ENCODE peak calls at places on chromosomes 2 and 18, in four cellular contexts. I is RWPE2, C is iPS DF 6.9, Z is brain microvascular endothelial cell. G is an unnamed sample.

GRCh38 chr2:157466764-157467163 is 22.9 kb upstream of the CYTIP start:
- DNase-seq in I (no peak), C (no peak), Z (no peak), G (no peak)

GRCh38 chr2:85577386-85578242 is at the start of gene VAMP8:
- DNase-seq in I (peak; percentile 89), C (peak; percentile 52), Z (no peak), G (peak; percentile 65)

GRCh38 chr2:25854613-25855012 is 23.7 kb downstream of the ASXL2 start:
- DNase-seq in I (no peak), C (no peak), Z (no peak), G (no peak)

GRCh38 chr2:223578846-223579245 is 23.3 kb downstream of the SCG2 start:
- DNase-seq in I (no peak), C (no peak), Z (no peak), G (no peak)

GRCh38 chr2:101972621-101973434 is 18.9 kb upstream of the IL1R2 start:
- DNase-seq in I (no peak), C (no peak), Z (peak; percentile 70), G (peak; percentile 92)

GRCh38 chr18:27017901-27018500 is 152.5 kb upstream of the AQP4 start:
- DNase-seq in I (no peak), C (peak; percentile 5), Z (no peak), G (no peak)

GRCh38 chr2:15302154-15302553 is 259.0 kb downstream of the NBAS start:
- DNase-seq in I (no peak), C (no peak), Z (peak; percentile 38), G (peak; percentile 45)

GRCh38 chr18:34131008-34131407 is 93.7 kb downstream of the NOL4 start:
- DNase-seq in I (no peak), C (no peak), Z (no peak), G (no peak)

GRCh38 chr2:64268330-64268729 is 124.1 kb upstream of the PELI1 start:
- DNase-seq in I (no peak), C (no peak), Z (no peak), G (no peak)

GRCh38 chr18:47928466-47928865 is 2.0 kb downstream of the SMAD2 start:
- DNase-seq in I (no peak), C (no peak), Z (no peak), G (no peak)

GRCh38 chr2:7060156-7060555 is 142.9 kb downstream of the RNF144A start:
- DNase-seq in I (no peak), C (no peak), Z (no peak), G (no peak)

GRCh38 chr2:149828506-149829210 is 241.1 kb upstream of the MMADHC start:
- DNase-seq in I (no peak), C (no peak), Z (no peak), G (no peak)

GRCh38 chr2:186330050-186330449 is 156.0 kb upstream of the ZC3H15 start:
- DNase-seq in I (no peak), C (no peak), Z (no peak), G (no peak)

GRCh38 chr2:95277246-95277906 is 3.1 kb downstream of the PROM2 start:
- DNase-seq in I (peak; percentile 66), C (no peak), Z (no peak), G (peak; percentile 66)

GRCh38 chr18:50009772-50010171 is 185.2 kb downstream of the MYO5B start:
- DNase-seq in I (no peak), C (peak; percentile 25), Z (peak; percentile 22), G (no peak)

GRCh38 chr2:56084117-56084936 is 99.5 kb upstream of the CCDC85A start:
- DNase-seq in I (no peak), C (no peak), Z (no peak), G (no peak)

GRCh38 chr2:73716518-73717250 is 20.5 kb downstream of the TPRKB start:
- DNase-seq in I (no peak), C (no peak), Z (no peak), G (peak; percentile 46)

GRCh38 chr2:12070581-12070980 is 324.1 kb downstream of the LPIN1 start:
- DNase-seq in I (no peak), C (no peak), Z (no peak), G (peak; percentile 66)

GRCh38 chr2:127560201-127560928 is 24.9 kb downstream of the MYO7B start:
- DNase-seq in I (no peak), C (no peak), Z (no peak), G (peak; percentile 95)

GRCh38 chr2:156445311-156446218 is 9.4 kb downstream of the GPD2 start:
- DNase-seq in I (no peak), C (no peak), Z (peak; percentile 75), G (peak; percentile 94)

GRCh38 chr18:36195427-36196122 is 8.3 kb downstream of the MOCOS start:
- DNase-seq in I (no peak), C (no peak), Z (no peak), G (no peak)

GRCh38 chr2:216650607-216651229 is 17.5 kb downstream of the IGFBP2 start:
- DNase-seq in I (no peak), C (no peak), Z (no peak), G (peak; percentile 9)

GRCh38 chr2:39099311-39099710 is 21.5 kb downstream of the SOS1 start:
- DNase-seq in I (no peak), C (no peak), Z (no peak), G (no peak)

GRCh38 chr2:201985740-201986735 is 47.6 kb upstream of the FZD7 start:
- DNase-seq in I (no peak), C (no peak), Z (no peak), G (peak; percentile 27)

GRCh38 chr2:88068044-88068443 is 419 bp downstream of the SMYD1 start:
- DNase-seq in I (no peak), C (no peak), Z (no peak), G (no peak)

GRCh38 chr2:223008936-223009335 is 43.1 kb upstream of the KCNE4 start:
- DNase-seq in I (no peak), C (no peak), Z (no peak), G (no peak)

GRCh38 chr2:46657042-46657504 is 177.7 kb downstream of the TMEM247 start:
- DNase-seq in I (no peak), C (peak; percentile 29), Z (no peak), G (no peak)

GRCh38 chr18:48219429-48220145 is 189.6 kb downstream of the ZBTB7C start:
- DNase-seq in I (no peak), C (peak; percentile 7), Z (no peak), G (no peak)

GRCh38 chr2:190156750-190157277 is 94.3 kb upstream of the MSTN start:
- DNase-seq in I (no peak), C (no peak), Z (no peak), G (no peak)

GRCh38 chr2:38465789-38466127 is 88.7 kb upstream of the ATL2 start:
- DNase-seq in I (no peak), C (peak; percentile 61), Z (peak; percentile 21), G (peak; percentile 83)

GRCh38 chr2:3253913-3254437 is 123.6 kb downstream of the EIPR1 start:
- DNase-seq in I (no peak), C (no peak), Z (no peak), G (no peak)
- H3K4me3 ChIP-seq in I (no peak overlapping the region), C (no peak overlapping the region), Z (no peak overlapping the region), G (no peak overlapping the region)

GRCh38 chr2:234694244-234695013 is 197.5 kb upstream of the ARL4C start:
- DNase-seq in I (no peak), C (no peak), Z (peak; percentile 72), G (peak; percentile 92)
- H3K27ac ChIP-seq in I (peak overlapping the region; percentile 30), C (no peak overlapping the region), Z (peak overlapping the region; percentile 39), G (peak overlapping the region; percentile 18)

GRCh38 chr2:212266310-212266709 is 272.3 kb downstream of the ERBB4 start:
- DNase-seq in I (no peak), C (no peak), Z (no peak), G (no peak)

GRCh38 chr2:212264227-212264626 is 274.4 kb downstream of the ERBB4 start:
- DNase-seq in I (no peak), C (no peak), Z (no peak), G (no peak)

GRCh38 chr2:212271583-212271982 is 267.0 kb downstream of the ERBB4 start:
- DNase-seq in I (no peak), C (no peak), Z (no peak), G (no peak)

DNA sequence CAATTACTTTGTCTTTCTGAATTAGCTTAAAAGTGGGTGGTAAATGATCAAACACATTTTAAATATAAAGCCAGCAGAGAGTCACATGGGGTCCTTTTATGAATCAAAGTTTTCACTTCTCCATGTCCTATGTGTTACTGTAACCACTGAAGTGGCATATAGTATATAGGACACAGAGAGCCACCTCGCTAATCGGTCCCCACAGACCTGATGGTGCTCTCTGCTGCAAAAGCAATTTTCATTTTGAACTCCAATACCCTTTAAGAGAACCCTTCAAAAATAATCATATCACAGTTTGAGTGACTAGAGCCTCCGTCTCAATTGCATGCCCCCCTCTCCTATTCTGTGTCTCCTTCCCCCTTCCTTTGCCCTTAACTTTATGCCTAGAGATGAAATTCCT is 272.8 kb downstream of the ERBB4 start:
- DNase-seq in I (no peak), C (no peak), Z (no peak), G (no peak)
- H3K4me3 ChIP-seq in I (no peak overlapping the region), C (no peak overlapping the region), Z (no peak overlapping the region), G (no peak overlapping the region)

GRCh38 chr2:108869542-108869941 is 83.0 kb downstream of the CCDC138 start:
- DNase-seq in I (no peak), C (no peak), Z (no peak), G (no peak)

GRCh38 chr2:108868911-108869310 is 82.3 kb downstream of the CCDC138 start:
- DNase-seq in I (no peak), C (no peak), Z (no peak), G (no peak)

GRCh38 chr2:108870069-108870644 is 83.6 kb downstream of the CCDC138 start:
- DNase-seq in I (no peak), C (no peak), Z (no peak), G (no peak)

GRCh38 chr2:108866041-108866440 is 79.5 kb downstream of the CCDC138 start:
- DNase-seq in I (no peak), C (no peak), Z (no peak), G (no peak)
- H3K27ac ChIP-seq in I (no peak overlapping the region), C (no peak overlapping the region), Z (no peak overlapping the region), G (no peak overlapping the region)